ENCODE peak calls at places on chromosome 13, in six cellular contexts. T is AG04450, C is left lung, F is DND-41, R is heart right ventricle, X is transverse colon. P is an unnamed sample.

GRCh38 chr13:52599853-52600603 is 42.2 kb upstream of the HNRNPA1L2 start:
- DNase-seq in X (peak), C (no peak), R (peak), T (no peak), F (no peak), P (peak)

GRCh38 chr13:26721251-26721939 is 39.2 kb downstream of the GPR12 start:
- DNase-seq in X (peak), C (no peak), F (peak), T (no peak), R (no peak), P (no peak)

GRCh38 chr13:33462109-33462508 is 176.6 kb upstream of the STARD13 start:
- DNase-seq in R (no peak), C (no peak), T (no peak), F (no peak), X (no peak), P (no peak)

GRCh38 chr13:23450340-23451046 is 17.0 kb upstream of the SACS start:
- DNase-seq in T (no peak), X (no peak), F (no peak), R (no peak), C (no peak), P (no peak)

GRCh38 chr13:79581870-79582315 is 100.9 kb downstream of the NDFIP2 start:
- DNase-seq in F (no peak), R (peak), X (no peak), T (no peak), C (no peak), P (no peak)

GRCh38 chr13:114132419-114133121 is at the start of gene RASA3:
- DNase-seq in R (peak), X (peak), T (no peak), C (peak), F (peak), P (peak)

GRCh38 chr13:110361365-110361911 is 54.4 kb downstream of the COL4A2 start:
- DNase-seq in T (no peak), X (peak), C (no peak), R (peak), F (no peak), P (no peak)

GRCh38 chr13:23392313-23392712 is 41.2 kb downstream of the SACS start:
- DNase-seq in R (no peak), F (no peak), T (no peak), C (no peak), X (no peak), P (no peak)

GRCh38 chr13:110312669-110313031 is 5.6 kb downstream of the COL4A2 start:
- DNase-seq in C (no peak), R (no peak), F (no peak), X (no peak), T (no peak), P (no peak)

GRCh38 chr13:62747152-62747551 is 1331.5 kb upstream of the PCDH20 start:
- DNase-seq in R (no peak), X (no peak), T (no peak), F (no peak), C (no peak), P (no peak)

GRCh38 chr13:49756263-49756662 is 36.2 kb downstream of the KPNA3 start:
- DNase-seq in F (no peak), R (no peak), C (no peak), T (no peak), X (no peak), P (no peak)

GRCh38 chr13:49759503-49759902 is 33.0 kb downstream of the KPNA3 start:
- DNase-seq in F (peak), C (no peak), T (no peak), R (no peak), X (no peak), P (no peak)

DNA sequence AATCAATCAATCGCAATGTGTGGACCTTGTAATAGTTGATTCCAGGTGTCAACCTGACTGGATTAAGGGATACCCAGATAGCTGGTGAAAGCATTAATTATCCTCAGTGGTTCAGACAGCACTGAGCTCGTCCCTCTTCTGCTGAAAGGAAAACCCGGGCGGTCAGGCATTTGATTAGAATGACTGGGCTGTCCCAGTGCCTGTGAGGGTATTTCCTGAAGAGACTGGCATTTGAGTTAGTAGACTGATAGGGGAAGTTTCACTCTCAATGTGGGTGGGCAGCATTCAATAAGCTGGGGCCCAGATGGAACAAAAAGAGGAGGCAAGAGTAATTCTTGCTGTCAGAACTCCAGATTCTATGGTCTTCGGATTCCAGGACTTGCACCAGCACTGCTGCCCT is 31.9 kb downstream of the KPNA3 start:
- DNase-seq in F (no peak), T (no peak), R (no peak), X (no peak), C (no peak), P (no peak)
- H3K27ac ChIP-seq in F (no peak), T (no peak), R (no peak), X (no peak), C (no peak), P (no peak)

GRCh38 chr13:76556632-76557031 is 329.6 kb downstream of the KCTD12 start:
- DNase-seq in R (no peak), T (no peak), X (no peak), F (no peak), C (no peak), P (no peak)
- H3K4me3 ChIP-seq in R (no peak), T (no peak), X (no peak), F (no peak), C (no peak), P (no peak)

GRCh38 chr13:40941581-40941980 is 77.5 kb downstream of the ELF1 start:
- DNase-seq in T (no peak), R (no peak), C (no peak), X (no peak), F (no peak), P (no peak)

GRCh38 chr13:40946485-40946884 is 72.6 kb downstream of the ELF1 start:
- DNase-seq in T (no peak), X (peak), F (no peak), C (no peak), R (no peak), P (peak)

GRCh38 chr13:40943073-40943472 is 76.0 kb downstream of the ELF1 start:
- DNase-seq in X (no peak), C (no peak), R (no peak), F (no peak), T (no peak), P (no peak)

GRCh38 chr13:40940841-40941240 is 78.3 kb downstream of the ELF1 start:
- DNase-seq in R (no peak), F (no peak), T (no peak), C (no peak), X (no peak), P (no peak)
- H3K27ac ChIP-seq in R (no peak), F (no peak), T (no peak), C (no peak), X (no peak), P (no peak)

GRCh38 chr13:46603165-46603603 is 50.2 kb downstream of the LRCH1 start:
- DNase-seq in X (no peak), C (no peak), R (no peak), T (no peak), F (no peak), P (peak)

GRCh38 chr13:46605824-46606554 is 53.0 kb downstream of the LRCH1 start:
- DNase-seq in F (no peak), C (no peak), R (no peak), T (no peak), X (no peak), P (no peak)

GRCh38 chr13:46602531-46602930 is 49.6 kb downstream of the LRCH1 start:
- DNase-seq in F (no peak), C (no peak), T (no peak), X (no peak), R (no peak), P (no peak)

GRCh38 chr13:46605089-46605488 is 52.1 kb downstream of the LRCH1 start:
- DNase-seq in F (no peak), X (no peak), R (no peak), T (no peak), C (no peak), P (no peak)

GRCh38 chr13:46604226-46604968 is 51.4 kb downstream of the LRCH1 start:
- DNase-seq in R (no peak), C (no peak), T (no peak), X (no peak), F (no peak), P (no peak)
- H3K4me3 ChIP-seq in R (no peak), C (no peak), T (no peak), X (no peak), F (no peak), P (no peak)

P was measured in colonic mucosa.